ENCODE peak calls at places on chromosomes 2 and 18, in seven cellular contexts. J is ovary; P is CD8-positive, alpha-beta T cell; Y is kidney; M is breast epithelium; S is sigmoid colon; E is lower lobe of right lung. Q is an unnamed sample.

GRCh38 chr2:31511376-31511775 is 69.4 kb downstream of the SRD5A2 start:
- DNase-seq in S (no peak), P (no peak), M (no peak), E (no peak), Y (no peak), J (no peak), Q (no peak)

GRCh38 chr18:14971461-14972185 is 223.7 kb downstream of the ANKRD30B start:
- DNase-seq in P (no peak), M (no peak), E (no peak), Y (no peak), J (no peak), S (no peak), Q (no peak)

GRCh38 chr2:168192839-168193616 is 54.4 kb downstream of the STK39 start:
- DNase-seq in E (no peak), Y (no peak), M (no peak), J (no peak), P (peak; percentile 62), S (no peak), Q (no peak)

GRCh38 chr2:162196611-162197010 is 44.6 kb upstream of the GCG start:
- DNase-seq in S (no peak), P (no peak), E (no peak), Y (no peak), J (no peak), M (no peak), Q (no peak)

GRCh38 chr18:30387401-30387800 is 655.1 kb downstream of the DSC3 start:
- DNase-seq in S (no peak), M (no peak), E (no peak), P (no peak), J (no peak), Y (no peak), Q (no peak)

GRCh38 chr2:36427790-36428243 is 72.2 kb downstream of the CRIM1 start:
- DNase-seq in P (no peak), E (no peak), Y (no peak), J (no peak), S (no peak), M (no peak), Q (no peak)

GRCh38 chr2:43131051-43131889 is 95.1 kb downstream of the ZFP36L2 start:
- DNase-seq in J (peak; percentile 38), Y (peak; percentile 93), E (peak; percentile 89), S (peak; percentile 84), M (peak; percentile 95), P (peak; percentile 91), Q (peak; percentile 91)

GRCh38 chr2:39481611-39482010 is 44.5 kb upstream of the MAP4K3 start:
- DNase-seq in J (no peak), S (no peak), Y (no peak), E (no peak), P (no peak), M (no peak), Q (no peak)

GRCh38 chr18:50312296-50313030 is 25.0 kb upstream of the CXXC1 start:
- DNase-seq in P (no peak), Y (no peak), M (no peak), J (no peak), E (no peak), S (no peak), Q (no peak)

GRCh38 chr2:133097666-133098065 is 427.7 kb upstream of the LYPD1 start:
- DNase-seq in J (no peak), E (no peak), P (no peak), M (no peak), S (no peak), Y (no peak), Q (no peak)

GRCh38 chr2:230423851-230424458 is 8.0 kb downstream of the SP100 start:
- DNase-seq in M (no peak), J (no peak), E (peak; percentile 70), S (no peak), P (no peak), Y (no peak), Q (no peak)

GRCh38 chr2:9769171-9770005 is 73.9 kb upstream of the TAF1B start:
- DNase-seq in E (no peak), S (no peak), P (no peak), J (no peak), M (peak; percentile 53), Y (no peak), Q (no peak)

GRCh38 chr2:18626958-18627650 is 37.7 kb upstream of the NT5C1B start:
- DNase-seq in E (no peak), P (no peak), S (no peak), J (no peak), Y (no peak), M (no peak), Q (no peak)

GRCh38 chr2:132692816-132693215 is 22.8 kb upstream of the LYPD1 start:
- DNase-seq in M (no peak), Y (no peak), P (no peak), J (no peak), S (no peak), E (no peak), Q (no peak)

GRCh38 chr18:48735070-48735676 is 196.3 kb downstream of the CTIF start:
- DNase-seq in S (no peak), E (no peak), M (no peak), J (no peak), Y (peak; percentile 34), P (no peak), Q (no peak)

GRCh38 chr2:113848758-113849460 is 41.0 kb upstream of the ACTR3 start:
- DNase-seq in P (no peak), M (no peak), E (no peak), S (no peak), J (no peak), Y (no peak), Q (no peak)

GRCh38 chr2:128513416-128514283 is 195.0 kb upstream of the HS6ST1 start:
- DNase-seq in M (no peak), Y (peak; percentile 51), P (no peak), J (no peak), E (peak; percentile 66), S (no peak), Q (no peak)

GRCh38 chr2:8300905-8301304 is 381.0 kb upstream of the ID2 start:
- DNase-seq in P (peak; percentile 43), S (no peak), Y (no peak), M (no peak), E (no peak), J (no peak), Q (no peak)

GRCh38 chr2:54582987-54583386 is 126.9 kb downstream of the SPTBN1 start:
- DNase-seq in P (no peak), M (no peak), Y (no peak), J (no peak), E (no peak), S (no peak), Q (no peak)

GRCh38 chr2:95392730-95393455 is 9.6 kb upstream of the FAHD2A start:
- DNase-seq in Y (no peak), M (no peak), E (no peak), S (peak; percentile 26), P (no peak), J (no peak), Q (no peak)

GRCh38 chr2:231928901-231929725 is 2.9 kb upstream of the NPPC start:
- DNase-seq in S (peak; percentile 18), E (no peak), J (no peak), M (no peak), Y (peak; percentile 56), P (peak; percentile 35), Q (no peak)

GRCh38 chr2:240831594-240832204 is 11.7 kb upstream of the KIF1A start:
- DNase-seq in E (no peak), Y (no peak), J (no peak), S (no peak), P (no peak), M (no peak), Q (no peak)

GRCh38 chr2:158953926-158954763 is 14.3 kb upstream of the TANC1 start:
- DNase-seq in S (peak; percentile 95), Y (peak; percentile 88), E (peak; percentile 65), P (no peak), J (peak; percentile 87), M (peak; percentile 56), Q (no peak)

GRCh38 chr18:32378705-32379104 is 92.0 kb downstream of the GAREM1 start:
- DNase-seq in J (no peak), E (no peak), P (no peak), M (no peak), Y (no peak), S (no peak), Q (no peak)
- H3K27ac ChIP-seq in J (no peak overlapping the region), E (no peak overlapping the region), P (no peak overlapping the region), M (no peak overlapping the region), Y (no peak overlapping the region), S (no peak overlapping the region), Q (no peak overlapping the region)

GRCh38 chr2:197198890-197199289 is 111.7 kb downstream of the ANKRD44 start:
- DNase-seq in S (no peak), J (peak; percentile 61), M (peak; percentile 68), P (peak; percentile 90), E (peak; percentile 63), Y (peak; percentile 77), Q (peak; percentile 45)
- H3K4me1 ChIP-seq in S (peaks cover 68% of the 10 kb centered on the region), J (no peaks in the 10 kb centered on the region), M (no peaks in the 10 kb centered on the region), P (peaks cover 81% of the 10 kb centered on the region), E (peaks cover 71% of the 10 kb centered on the region), Y (no peaks in the 10 kb centered on the region), Q (no peaks in the 10 kb centered on the region)

GRCh38 chr2:48174503-48174902 is 268.2 kb upstream of the FBXO11 start:
- DNase-seq in P (no peak), E (no peak), M (no peak), S (no peak), Y (no peak), J (no peak), Q (no peak)

GRCh38 chr2:48176876-48177275 is 270.6 kb upstream of the FBXO11 start:
- DNase-seq in J (no peak), E (no peak), M (no peak), S (no peak), P (no peak), Y (no peak), Q (no peak)

GRCh38 chr2:48175656-48176055 is 269.4 kb upstream of the FBXO11 start:
- DNase-seq in S (no peak), E (no peak), P (no peak), M (no peak), J (no peak), Y (no peak), Q (no peak)

GRCh38 chr2:48173141-48173540 is 266.8 kb upstream of the FBXO11 start:
- DNase-seq in P (no peak), M (no peak), S (no peak), Y (no peak), E (no peak), J (no peak), Q (no peak)

DNA sequence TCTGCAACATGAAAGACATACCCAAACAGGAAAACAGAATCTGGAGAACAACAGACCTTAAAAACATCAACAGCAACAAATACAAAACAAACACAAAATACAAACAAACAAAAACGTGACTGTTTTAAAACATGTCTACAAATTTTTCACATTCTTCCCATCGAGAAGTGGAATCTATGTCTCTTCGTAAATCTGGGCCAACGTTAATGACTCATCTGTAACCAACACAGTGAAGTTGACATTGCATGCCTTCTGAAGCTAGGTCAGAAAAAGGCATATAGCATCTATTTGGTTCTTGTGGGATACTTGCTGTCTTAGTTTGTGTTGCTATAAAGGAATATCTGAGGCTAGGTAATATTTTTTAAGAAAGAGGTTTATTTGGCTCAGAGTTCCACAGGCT is 269.0 kb upstream of the FBXO11 start:
- DNase-seq in M (no peak), J (no peak), Y (no peak), P (no peak), S (no peak), E (no peak), Q (no peak)
- H3K27ac ChIP-seq in M (no peak overlapping the region), J (no peak overlapping the region), Y (no peak overlapping the region), P (no peak overlapping the region), S (no peak overlapping the region), E (no peak overlapping the region), Q (no peak overlapping the region)

DNA sequence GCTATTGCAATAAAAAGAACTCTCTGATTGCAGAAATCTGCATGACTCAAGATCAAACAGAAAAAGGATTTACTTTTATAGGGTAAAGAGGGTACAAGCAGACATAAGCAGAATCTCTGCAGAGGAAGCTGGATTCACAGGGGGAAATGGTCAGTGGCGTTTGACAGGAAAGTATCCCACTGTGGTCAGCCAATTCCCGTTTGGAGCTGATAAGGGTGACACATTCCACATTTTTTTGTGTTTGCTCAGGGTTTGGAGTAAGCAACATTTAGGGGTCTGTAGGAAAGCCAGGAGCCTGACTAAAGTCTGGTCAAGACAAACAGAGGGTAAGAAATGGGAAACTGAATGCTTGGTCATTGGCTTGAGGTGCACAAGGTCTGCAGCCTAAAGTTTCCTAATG is 23.9 kb upstream of the SCYGR5 start:
- DNase-seq in P (no peak), E (no peak), J (no peak), S (no peak), Y (no peak), M (no peak), Q (no peak)
- H3K4me1 ChIP-seq in P (no peaks in the 10 kb centered on the region), E (no peaks in the 10 kb centered on the region), J (no peaks in the 10 kb centered on the region), S (no peaks in the 10 kb centered on the region), Y (no peaks in the 10 kb centered on the region), M (no peaks in the 10 kb centered on the region), Q (no peaks in the 10 kb centered on the region)